ENCODE peak calls at places on chromosomes 4 and X, in five cellular contexts. D is mesothelial cell of epicardium, K is lower leg skin, T is IMR-90, Z is progenitor cell of endocrine pancreas. N is an unnamed sample.

GRCh38 chr4:152304220-152304619 is 231.7 kb downstream of the FBXW7 start:
- DNase-seq in D (no peak), K (no peak), T (peak; percentile 2), Z (no peak), N (no peak)

GRCh38 chr4:14856076-14856926 is 146.0 kb upstream of the CPEB2 start:
- DNase-seq in D (no peak), K (peak; percentile 92), T (peak; percentile 100), Z (no peak), N (no peak)

GRCh38 chr4:7425591-7426468 is 8.9 kb downstream of the PSAPL1 start:
- DNase-seq in D (peak; percentile 31), K (no peak), T (no peak), Z (no peak), N (peak; percentile 12)

GRCh38 chr4:185343726-185344581 is 51.8 kb downstream of the LRP2BP start:
- DNase-seq in D (peak; percentile 40), K (no peak), T (peak; percentile 27), Z (no peak), N (no peak)

GRCh38 chr4:24979554-24979953 is 51.2 kb downstream of the LGI2 start:
- DNase-seq in D (no peak), K (peak; percentile 77), T (no peak), Z (no peak), N (no peak)

GRCh38 chr4:165928601-165929000 is 55.6 kb downstream of the TLL1 start:
- DNase-seq in D (no peak), K (no peak), T (no peak), Z (no peak), N (no peak)

GRCh38 chr4:22129454-22130075 is 181.0 kb upstream of the KCNIP4 start:
- DNase-seq in D (no peak), K (no peak), T (peak; percentile 26), Z (no peak), N (no peak)

GRCh38 chr4:118918388-118918787 is 29.7 kb downstream of the SYNPO2 start:
- DNase-seq in D (no peak), K (no peak), T (peak; percentile 94), Z (no peak), N (no peak)

GRCh38 chr4:850323-850945 is 24.5 kb upstream of the CPLX1 start:
- DNase-seq in D (no peak), K (no peak), T (no peak), Z (no peak), N (no peak)

GRCh38 chr4:28225005-28225404 is 1364.4 kb downstream of the STIM2 start:
- DNase-seq in D (peak; percentile 40), K (no peak), T (peak; percentile 67), Z (peak; percentile 18), N (no peak)

GRCh38 chr4:174225247-174226054 is 58.0 kb downstream of the FBXO8 start:
- DNase-seq in D (no peak), K (no peak), T (no peak), Z (no peak), N (no peak)

GRCh38 chr4:168864831-168865541 is 145.1 kb downstream of the CBR4 start:
- DNase-seq in D (no peak), K (no peak), T (peak; percentile 67), Z (no peak), N (no peak)

DNA sequence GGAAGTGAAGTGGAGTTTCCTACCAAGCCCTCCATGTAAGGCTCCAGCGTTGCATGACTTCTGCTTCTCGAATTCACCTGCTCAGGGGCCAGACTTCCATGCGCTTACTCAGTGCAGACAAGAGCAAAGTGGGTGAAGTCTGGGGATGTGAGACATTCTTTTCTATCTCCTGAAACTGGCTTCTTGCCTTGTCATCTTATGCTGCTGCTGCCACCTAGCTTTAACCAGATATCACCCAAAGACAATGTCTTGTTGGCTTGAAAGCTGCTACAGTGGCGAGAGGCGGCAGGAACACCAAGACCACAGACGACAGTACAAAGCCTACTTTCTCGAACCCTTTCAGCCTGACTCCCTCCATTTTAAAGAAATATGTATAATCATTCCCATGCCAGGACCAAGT is 103.6 kb upstream of the ADGRG2 start:
- DNase-seq in D (no peak), K (no peak), T (peak; percentile 1), Z (no peak), N (no peak)
- TF ChIP-seq CTCF in D (no peak), K (no peak), T (peak; percentile 9), Z (no peak), N (no peak)

GRCh38 chr4:42578187-42578586 is 78.7 kb downstream of the ATP8A1 start:
- DNase-seq in D (no peak), K (no peak), T (no peak), Z (no peak), N (no peak)
- TF ChIP-seq CTCF in D (no peak), K (no peak), T (no peak), Z (no peak), N (no peak)

DNA sequence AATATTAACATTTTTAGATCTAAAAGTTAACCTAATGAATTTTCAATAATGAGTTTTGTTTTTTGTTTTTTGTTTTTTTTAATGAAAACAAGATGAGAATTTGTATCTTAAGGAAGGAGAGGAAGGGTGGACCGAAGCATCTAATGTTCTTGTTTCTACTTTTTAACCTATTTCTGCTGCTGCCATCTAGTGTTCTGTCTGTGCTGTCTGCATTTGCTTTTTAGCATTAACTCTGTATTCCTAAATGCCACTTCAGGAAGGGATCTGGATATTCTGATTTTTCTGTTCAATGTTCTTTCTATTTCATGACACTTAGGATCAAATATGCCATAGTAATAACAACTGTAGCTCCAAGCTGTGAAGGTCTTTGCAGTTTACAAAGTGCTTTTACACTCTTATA is 161.7 kb downstream of the BRWD3 start:
- DNase-seq in D (no peak), K (no peak), T (no peak), Z (no peak), N (no peak)
- TF ChIP-seq CTCF in D (no peak), K (no peak), T (peak; percentile 38), Z (no peak), N (no peak)

GRCh38 chrX:141467442-141467841 is 117.1 kb downstream of the SPANXA1 start:
- DNase-seq in D (no peak), K (no peak), T (peak; percentile 6), Z (no peak), N (no peak)
- TF ChIP-seq CTCF in D (peak; percentile 62), K (no peak), T (no peak), Z (peak; percentile 32), N (no peak)

GRCh38 chrX:88135735-88136134 is 611.3 kb upstream of the CPXCR1 start:
- DNase-seq in D (no peak), K (no peak), T (no peak), Z (no peak), N (no peak)
- TF ChIP-seq CTCF in D (peak; percentile 34), K (no peak), T (peak; percentile 17), Z (peak; percentile 61), N (no peak)

DNA sequence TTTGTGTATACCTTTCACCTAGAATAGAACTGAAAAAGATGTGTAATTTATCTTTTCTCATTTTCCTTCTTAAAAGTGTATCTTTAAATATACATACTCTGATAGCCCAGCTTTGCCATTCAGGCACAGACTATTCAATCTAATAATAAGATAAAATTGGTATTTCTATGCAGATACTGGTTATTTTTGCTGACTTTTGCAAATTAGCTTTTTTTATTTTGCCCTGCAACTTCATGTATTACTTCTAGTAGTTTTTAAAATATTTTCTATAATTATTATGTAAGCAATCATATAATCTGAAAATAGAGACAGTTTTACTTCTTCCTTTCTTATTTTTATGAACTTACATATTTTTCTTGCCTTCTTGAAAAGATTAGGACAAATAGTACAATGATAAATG is 45.4 kb upstream of the FREM3 start:
- DNase-seq in D (no peak), K (no peak), T (no peak), Z (no peak), N (no peak)
- TF ChIP-seq CTCF in D (no peak), K (no peak), T (no peak), Z (no peak), N (no peak)

DNA sequence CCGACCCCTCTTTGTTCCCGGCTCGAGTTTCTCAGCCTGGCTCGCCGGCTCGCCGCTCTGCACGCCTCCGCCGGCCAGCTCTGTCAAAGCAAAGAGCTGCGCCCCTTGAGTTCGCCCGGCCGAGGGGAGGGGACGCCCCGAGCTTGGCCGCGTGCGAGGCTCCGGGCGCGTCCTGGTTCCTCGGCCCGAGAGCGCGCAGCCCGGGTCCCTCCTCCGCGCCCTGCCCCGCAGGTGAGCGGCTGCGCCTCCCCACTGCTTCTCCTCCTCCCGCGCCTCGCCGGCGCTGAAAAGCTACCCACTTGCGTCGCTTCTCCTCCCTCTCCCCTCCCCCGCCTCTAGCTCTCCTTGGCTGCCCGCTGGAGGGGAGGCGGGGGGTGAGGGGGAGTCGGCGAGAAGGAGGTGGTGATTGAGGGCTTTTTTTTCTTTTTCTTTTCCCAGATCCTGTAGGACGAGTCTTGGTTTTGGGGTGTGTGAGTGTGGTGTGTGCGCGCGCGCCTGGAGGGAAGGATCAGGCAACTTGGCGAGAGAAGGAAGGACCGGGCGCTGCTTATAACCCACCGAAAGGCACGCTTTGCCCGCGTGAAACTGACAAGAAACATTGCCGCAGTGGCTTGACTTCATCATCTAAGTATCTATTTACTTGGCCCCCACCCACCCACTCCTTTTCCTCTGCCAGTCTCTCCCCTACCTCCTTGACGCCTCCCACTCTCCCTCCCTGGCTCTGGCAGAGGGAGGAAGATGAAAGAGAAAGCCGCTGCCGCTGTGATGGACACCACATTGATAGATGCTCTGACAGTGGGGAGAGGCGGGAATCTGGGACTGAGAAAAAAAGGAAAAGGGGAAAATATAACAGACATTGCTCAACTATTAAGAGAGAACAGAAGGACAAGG is at the start of gene LEF1:
- DNase-seq in D (peak; percentile 86), K (no peak), T (peak; percentile 11), Z (peak; percentile 44), N (peak; percentile 20)
- TF ChIP-seq CTCF in D (no peak), K (no peak), T (no peak), Z (no peak), N (no peak)

GRCh38 chr4:149322203-149322602 is 493.4 kb downstream of the IQCM start:
- DNase-seq in D (no peak), K (no peak), T (no peak), Z (no peak), N (no peak)
- TF ChIP-seq CTCF in D (no peak), K (no peak), T (no peak), Z (no peak), N (no peak)

DNA sequence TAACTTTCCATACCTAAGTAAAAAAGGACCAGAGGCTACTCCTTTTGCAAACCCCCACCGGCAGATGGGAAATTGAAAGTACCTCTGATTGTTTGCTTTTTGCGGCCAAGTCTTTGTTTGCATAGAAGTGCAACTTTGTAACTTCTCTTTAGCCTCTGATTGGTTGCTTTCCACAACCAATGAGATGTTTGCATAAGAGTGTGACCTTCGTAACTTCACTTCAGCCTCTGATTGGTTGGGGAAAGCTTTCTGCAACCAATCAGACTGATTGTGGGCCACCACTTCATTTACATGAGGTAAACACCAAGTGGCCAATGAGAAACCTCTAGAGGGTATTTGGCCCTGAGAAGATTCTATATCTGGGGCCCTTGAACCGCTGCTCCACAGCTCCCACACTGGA is 48.8 kb upstream of the PGRMC1 start:
- DNase-seq in D (no peak), K (no peak), T (no peak), Z (no peak), N (no peak)
- TF ChIP-seq CTCF in D (no peak), K (no peak), T (no peak), Z (no peak), N (no peak)

N was measured in natural killer cell.